ENCODE peak calls at places on chromosomes 7 and 10, in ten cellular contexts. V, T, S, I, H, C, K, O, D and G are unnamed samples.

GRCh38 chr10:5873515-5873995 is 16.1 kb downstream of the ANKRD16 start:
- DNase-seq in V (peak; percentile 14), T (peak; percentile 65), S (peak; percentile 43), I (peak; percentile 47), H (peak; percentile 71), C (peak; percentile 76), K (peak; percentile 70), O (peak; percentile 88), D (no peak), G (peak; percentile 31)

GRCh38 chr10:24451325-24451820 is 242.4 kb downstream of the KIAA1217 start:
- DNase-seq in V (no peak), T (no peak), S (no peak), I (no peak), H (no peak), C (no peak), K (no peak), O (no peak), D (no peak), G (no peak)

GRCh38 chr10:77836299-77836820 is 90.2 kb downstream of the DLG5 start:
- DNase-seq in V (no peak), T (peak; percentile 10), S (peak; percentile 66), I (no peak), H (no peak), C (peak; percentile 72), K (peak; percentile 75), O (no peak), D (no peak), G (peak; percentile 26)

GRCh38 chr10:125691160-125691981 is 8.4 kb upstream of the TEX36 start:
- DNase-seq in V (peak; percentile 10), T (no peak), S (no peak), I (peak; percentile 5), H (peak; percentile 60), C (no peak), K (no peak), O (no peak), D (peak; percentile 95), G (no peak)

GRCh38 chr10:119817991-119818888 is 54.4 kb downstream of the MCMBP start:
- DNase-seq in V (no peak), T (peak; percentile 83), S (no peak), I (no peak), H (no peak), C (peak; percentile 23), K (peak; percentile 84), O (peak; percentile 50), D (no peak), G (no peak)

GRCh38 chr7:103573479-103574058 is 127.6 kb upstream of the SLC26A5 start:
- DNase-seq in V (peak; percentile 51), T (peak; percentile 65), S (no peak), I (no peak), H (peak; percentile 24), C (peak; percentile 39), K (no peak), O (peak; percentile 71), D (peak; percentile 10), G (no peak)

GRCh38 chr7:92763636-92764423 is 72.5 kb downstream of the CDK6 start:
- DNase-seq in V (peak; percentile 11), T (peak; percentile 51), S (no peak), I (no peak), H (no peak), C (no peak), K (no peak), O (peak; percentile 44), D (peak; percentile 79), G (no peak)

GRCh38 chr7:47329320-47329926 is 252.5 kb downstream of the TNS3 start:
- DNase-seq in V (no peak), T (no peak), S (no peak), I (no peak), H (no peak), C (no peak), K (no peak), O (no peak), D (no peak), G (no peak)

GRCh38 chr10:102411341-102412255 is 7.0 kb downstream of the PSD start:
- DNase-seq in V (no peak), T (no peak), S (no peak), I (no peak), H (no peak), C (no peak), K (no peak), O (no peak), D (no peak), G (no peak)

GRCh38 chr7:96933067-96933645 is 72.2 kb upstream of the DLX6 start:
- DNase-seq in V (no peak), T (no peak), S (no peak), I (no peak), H (no peak), C (no peak), K (no peak), O (no peak), D (no peak), G (no peak)

GRCh38 chr7:39948375-39948774 is 1.7 kb upstream of the CDK13 start:
- DNase-seq in V (no peak), T (no peak), S (no peak), I (no peak), H (no peak), C (no peak), K (no peak), O (no peak), D (no peak), G (no peak)

GRCh38 chr10:28975891-28976471 is 298.7 kb downstream of the BAMBI start:
- DNase-seq in V (peak; percentile 47), T (no peak), S (no peak), I (no peak), H (peak; percentile 60), C (no peak), K (no peak), O (peak; percentile 11), D (peak; percentile 67), G (no peak)

GRCh38 chr10:132643709-132644543 is 106.3 kb downstream of the INPP5A start:
- DNase-seq in V (no peak), T (no peak), S (no peak), I (no peak), H (no peak), C (no peak), K (no peak), O (no peak), D (no peak), G (no peak)

GRCh38 chr7:6271091-6271658 is 1.2 kb downstream of the CYTH3 start:
- DNase-seq in V (peak; percentile 22), T (peak; percentile 62), S (peak; percentile 16), I (no peak), H (no peak), C (peak; percentile 43), K (peak; percentile 83), O (peak; percentile 58), D (no peak), G (no peak)

GRCh38 chr7:70587739-70588138 is 544.2 kb upstream of the GALNT17 start:
- DNase-seq in V (no peak), T (no peak), S (no peak), I (no peak), H (no peak), C (no peak), K (no peak), O (no peak), D (no peak), G (no peak)

GRCh38 chr7:1237704-1238255 is 5.1 kb downstream of the UNCX start:
- DNase-seq in V (no peak), T (no peak), S (no peak), I (no peak), H (no peak), C (no peak), K (no peak), O (no peak), D (no peak), G (no peak)

GRCh38 chr7:13844954-13845353 is 144.5 kb downstream of the ETV1 start:
- DNase-seq in V (no peak), T (no peak), S (no peak), I (no peak), H (no peak), C (no peak), K (no peak), O (no peak), D (no peak), G (no peak)

GRCh38 chr10:116477989-116478615 is 50.5 kb downstream of the PNLIPRP3 start:
- DNase-seq in V (no peak), T (no peak), S (no peak), I (no peak), H (no peak), C (no peak), K (no peak), O (no peak), D (no peak), G (no peak)

GRCh38 chr10:126408953-126409641 is 20.8 kb upstream of the ADAM12 start:
- DNase-seq in V (no peak), T (no peak), S (no peak), I (no peak), H (no peak), C (no peak), K (no peak), O (peak; percentile 53), D (no peak), G (no peak)

GRCh38 chr10:116687633-116688032 is 54.7 kb downstream of the HSPA12A start:
- DNase-seq in V (no peak), T (no peak), S (no peak), I (no peak), H (no peak), C (no peak), K (no peak), O (no peak), D (no peak), G (no peak)